ENCODE peak calls at places on chromosomes 13 and 19, in eight cellular contexts. H is tibial nerve, Z is esophagus muscularis mucosa, L is upper lobe of left lung, E is A549, B is stomach, X is sigmoid colon, C is HepG2. Q is an unnamed sample.

GRCh38 chr19:42178791-42179500 is 38.5 kb downstream of the DEDD2 start:
- DNase-seq in C (no peak), H (no peak), Z (no peak), B (no peak), E (peak; percentile 51), L (no peak), X (no peak), Q (peak; percentile 60)

GRCh38 chr19:34282611-34283519 is 28.5 kb downstream of the GARRE1 start:
- DNase-seq in E (no peak), Z (no peak), H (no peak), C (no peak), B (peak; percentile 29), L (no peak), X (no peak), Q (no peak)

GRCh38 chr19:50796128-50796633 is 6.0 kb downstream of the ACP4 start:
- DNase-seq in C (peak; percentile 46), H (no peak), Z (no peak), X (no peak), E (peak; percentile 50), B (no peak), L (no peak), Q (no peak)

GRCh38 chr13:41053384-41053826 is 7.9 kb upstream of the WBP4 start:
- DNase-seq in B (no peak), C (no peak), Z (no peak), E (peak; percentile 20), L (no peak), X (no peak), H (no peak), Q (no peak)

GRCh38 chr19:3801412-3802096 is 15.4 kb upstream of the MATK start:
- DNase-seq in X (no peak), Z (no peak), L (peak; percentile 85), C (no peak), E (no peak), B (peak; percentile 44), H (no peak), Q (peak; percentile 56)

GRCh38 chr13:99967498-99967883 is 4.1 kb downstream of the ZIC5 start:
- DNase-seq in B (no peak), C (no peak), L (no peak), Z (no peak), H (no peak), X (no peak), E (no peak), Q (no peak)

GRCh38 chr13:112474869-112475268 is 98.7 kb downstream of the SPACA7 start:
- DNase-seq in H (no peak), B (no peak), Z (no peak), X (no peak), C (no peak), E (no peak), L (no peak), Q (no peak)

GRCh38 chr13:114106526-114106925 is 25.9 kb downstream of the RASA3 start:
- DNase-seq in E (no peak), C (no peak), X (no peak), H (peak; percentile 1), B (no peak), Z (no peak), L (no peak), Q (no peak)

GRCh38 chr19:48741222-48741999 is 1.0 kb upstream of the RASIP1 start:
- DNase-seq in X (no peak), C (no peak), E (peak; percentile 63), H (no peak), Z (no peak), L (peak; percentile 91), B (peak; percentile 66), Q (peak; percentile 94)

GRCh38 chr19:17107546-17108452 is 32.2 kb downstream of the MYO9B start:
- DNase-seq in B (peak; percentile 73), H (peak; percentile 48), X (peak; percentile 97), L (peak; percentile 80), C (peak; percentile 16), E (peak; percentile 86), Z (no peak), Q (no peak)

GRCh38 chr19:36488816-36489138 is 584 bp downstream of the ZNF566 start:
- DNase-seq in E (no peak), X (no peak), C (peak; percentile 39), H (no peak), L (no peak), Z (no peak), B (no peak), Q (peak; percentile 50)

GRCh38 chr13:111951982-111952565 is 114.9 kb upstream of the SOX1 start:
- DNase-seq in X (no peak), C (no peak), H (no peak), L (no peak), Z (no peak), E (no peak), B (peak; percentile 14), Q (no peak)

GRCh38 chr19:58182577-58182988 is 278 bp upstream of the ZNF274 start:
- DNase-seq in X (no peak), C (no peak), H (no peak), E (no peak), Z (peak; percentile 96), L (no peak), B (no peak), Q (peak; percentile 97)

GRCh38 chr13:41515491-41516139 is 58.3 kb downstream of the RGCC start:
- DNase-seq in C (no peak), X (no peak), E (no peak), B (no peak), Z (no peak), L (peak; percentile 43), H (no peak), Q (no peak)

GRCh38 chr19:10543420-10544241 is at the start of gene ATG4D:
- DNase-seq in X (peak; percentile 85), H (peak; percentile 56), L (peak; percentile 97), E (peak; percentile 60), C (peak; percentile 41), B (peak; percentile 96), Z (peak; percentile 94), Q (peak; percentile 99)

GRCh38 chr13:51814825-51815650 is 11.1 kb upstream of the DHRS12 start:
- DNase-seq in B (peak; percentile 78), E (peak; percentile 45), X (peak; percentile 78), Z (no peak), L (no peak), C (peak; percentile 63), H (peak; percentile 37), Q (peak; percentile 49)

GRCh38 chr13:63948045-63948444 is 2532.4 kb upstream of the PCDH20 start:
- DNase-seq in H (no peak), E (peak; percentile 4), B (no peak), L (no peak), Z (no peak), X (no peak), C (peak; percentile 40), Q (no peak)

GRCh38 chr19:51294211-51294976 is 17.1 kb upstream of the IGLON5 start:
- DNase-seq in Z (no peak), E (no peak), X (no peak), B (no peak), C (no peak), H (no peak), L (peak; percentile 69), Q (no peak)

GRCh38 chr19:47107953-47108746 is 5.4 kb downstream of the ZC3H4 start:
- DNase-seq in E (no peak), B (no peak), H (no peak), L (no peak), Z (no peak), C (no peak), X (no peak), Q (peak; percentile 10)

GRCh38 chr19:48686103-48686502 is 9.7 kb upstream of the FUT2 start:
- DNase-seq in X (no peak), E (no peak), L (no peak), C (peak; percentile 85), H (no peak), Z (no peak), B (no peak), Q (no peak)

GRCh38 chr19:29552454-29553280 is 26.9 kb downstream of the VSTM2B start:
- DNase-seq in L (no peak), X (peak; percentile 38), Z (no peak), B (peak; percentile 18), C (no peak), H (no peak), E (no peak), Q (no peak)

GRCh38 chr13:102597029-102598015 is 536 bp downstream of the TPP2 start:
- DNase-seq in C (no peak), B (no peak), X (peak; percentile 68), H (no peak), L (peak; percentile 91), Z (no peak), E (peak; percentile 1), Q (peak; percentile 49)

GRCh38 chr19:38044267-38045111 is 137.5 kb downstream of the SIPA1L3 start:
- DNase-seq in L (no peak), C (no peak), B (no peak), E (peak; percentile 42), Z (no peak), H (no peak), X (no peak), Q (no peak)

GRCh38 chr13:72565893-72566292 is 161.5 kb downstream of the MZT1 start:
- DNase-seq in E (peak; percentile 4), B (no peak), H (no peak), L (no peak), X (no peak), Z (no peak), C (peak; percentile 29), Q (peak; percentile 2)

GRCh38 chr13:105031306-105031705 is 1504.2 kb downstream of the EFNB2 start:
- DNase-seq in C (no peak), H (no peak), Z (no peak), L (no peak), E (no peak), X (no peak), B (no peak), Q (no peak)

GRCh38 chr19:14383556-14383897 is 2.3 kb downstream of the ADGRE5 start:
- DNase-seq in C (no peak), H (no peak), X (peak; percentile 77), B (no peak), Z (no peak), E (no peak), L (no peak), Q (no peak)
- TF ChIP-seq EP300 in C (no peak), H (no peak), X (no peak), B (no peak), Z (no peak), E (no peak), L (no peak), Q (no peak)

GRCh38 chr19:6374179-6374709 is 1.5 kb downstream of the PSPN start:
- DNase-seq in B (no peak), H (no peak), X (peak; percentile 77), L (peak; percentile 85), E (no peak), C (no peak), Z (no peak), Q (no peak)
- H3K27ac ChIP-seq in B (peak overlapping the region; percentile 93), H (peak overlapping the region; percentile 99), X (peak overlapping the region; percentile 95), L (no peak overlapping the region), E (peak overlapping the region; percentile 95), C (peak overlapping the region; percentile 49), Z (peak overlapping the region; percentile 99), Q (peak overlapping the region; percentile 66)

GRCh38 chr19:40141546-40141945 is 49.7 kb upstream of the MAP3K10 start:
- DNase-seq in H (no peak), B (no peak), X (no peak), E (no peak), C (no peak), L (no peak), Z (peak; percentile 14), Q (no peak)
- TF ChIP-seq EP300 in H (no peak), B (no peak), X (no peak), E (no peak), C (no peak), L (no peak), Z (no peak), Q (no peak)

DNA sequence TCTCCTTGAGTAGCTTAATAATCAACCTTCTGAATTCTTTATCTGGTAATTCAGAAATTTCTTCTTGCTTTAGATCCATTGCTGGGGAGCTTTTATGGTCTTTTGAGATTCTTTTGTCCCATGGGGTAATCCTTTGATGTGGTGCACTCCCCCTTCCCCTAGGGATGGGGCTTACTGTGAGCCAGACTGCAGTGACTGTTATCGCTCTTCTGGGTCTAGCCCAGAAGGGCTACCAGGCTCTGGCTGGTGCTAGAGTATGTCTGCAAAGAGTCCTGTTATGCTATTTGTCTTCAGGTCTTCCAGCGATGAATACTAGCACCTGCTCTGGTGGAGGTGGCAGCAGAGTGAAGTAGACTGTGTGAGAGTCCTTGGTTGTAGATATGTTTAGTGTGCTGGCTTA is 41.7 kb downstream of the UFM1 start:
- DNase-seq in L (no peak), E (no peak), B (no peak), Z (no peak), H (no peak), C (no peak), X (no peak), Q (no peak)
- H3K27ac ChIP-seq in L (no peak overlapping the region), E (no peak overlapping the region), B (no peak overlapping the region), Z (no peak overlapping the region), H (no peak overlapping the region), C (no peak overlapping the region), X (no peak overlapping the region), Q (no peak overlapping the region)

Q was measured in K562.